ENCODE peak calls at places on chromosome 17, in six cellular contexts. One of them, this sample, is unnamed.

GRCh38 chr17:58452738-58453137 is 35.4 kb upstream of the RNF43 start:
- DNase-seq in Peyer's patch: no peak
- DNase-seq in pancreas: no peak
- DNase-seq in HL-60: no peak
- DNase-seq in AG04450: no peak
- DNase-seq in heart left ventricle: no peak
- DNase-seq in this sample: peak

GRCh38 chr17:31323551-31323950 is 2.1 kb upstream of the EVI2A start:
- DNase-seq in AG04450: no peak
- DNase-seq in heart left ventricle: no peak
- DNase-seq in Peyer's patch: no peak
- DNase-seq in HL-60: no peak
- DNase-seq in pancreas: no peak
- DNase-seq in this sample: no peak

GRCh38 chr17:45301674-45302073 is 15.1 kb downstream of the MAP3K14 start:
- DNase-seq in AG04450: no peak
- DNase-seq in Peyer's patch: no peak
- DNase-seq in pancreas: no peak
- DNase-seq in HL-60: no peak
- DNase-seq in heart left ventricle: no peak
- DNase-seq in this sample: no peak

GRCh38 chr17:81418710-81419332 is 23.6 kb downstream of the BAHCC1 start:
- DNase-seq in pancreas: no peak
- DNase-seq in Peyer's patch: no peak
- DNase-seq in heart left ventricle: no peak
- DNase-seq in HL-60: no peak
- DNase-seq in AG04450: no peak
- DNase-seq in this sample: no peak

GRCh38 chr17:71792966-71793365 is 327.9 kb upstream of the SOX9 start:
- DNase-seq in Peyer's patch: no peak
- DNase-seq in pancreas: no peak
- DNase-seq in AG04450: peak
- DNase-seq in heart left ventricle: no peak
- DNase-seq in HL-60: no peak
- DNase-seq in this sample: peak

GRCh38 chr17:48795444-48796162 is 21.4 kb downstream of the TTLL6 start:
- DNase-seq in AG04450: peak
- DNase-seq in Peyer's patch: peak
- DNase-seq in heart left ventricle: no peak
- DNase-seq in HL-60: no peak
- DNase-seq in pancreas: no peak
- DNase-seq in this sample: peak

GRCh38 chr17:40283662-40284061 is 4.0 kb upstream of the CDC6 start:
- DNase-seq in HL-60: no peak
- DNase-seq in heart left ventricle: no peak
- DNase-seq in pancreas: no peak
- DNase-seq in Peyer's patch: no peak
- DNase-seq in AG04450: peak
- DNase-seq in this sample: peak

GRCh38 chr17:2068101-2068518 is 13.2 kb downstream of the HIC1 start:
- DNase-seq in AG04450: no peak
- DNase-seq in Peyer's patch: no peak
- DNase-seq in heart left ventricle: no peak
- DNase-seq in HL-60: no peak
- DNase-seq in pancreas: no peak
- DNase-seq in this sample: peak

GRCh38 chr17:73192219-73192893 is 499 bp upstream of the COG1 start:
- DNase-seq in HL-60: peak
- DNase-seq in Peyer's patch: peak
- DNase-seq in heart left ventricle: peak
- DNase-seq in AG04450: peak
- DNase-seq in pancreas: peak
- DNase-seq in this sample: peak

GRCh38 chr17:36850794-36851193 is 86.5 kb upstream of the LHX1 start:
- DNase-seq in AG04450: no peak
- DNase-seq in Peyer's patch: no peak
- DNase-seq in pancreas: no peak
- DNase-seq in HL-60: no peak
- DNase-seq in heart left ventricle: no peak
- DNase-seq in this sample: peak

GRCh38 chr17:19991252-19991885 is 13.7 kb upstream of the AKAP10 start:
- DNase-seq in AG04450: no peak
- DNase-seq in pancreas: no peak
- DNase-seq in Peyer's patch: no peak
- DNase-seq in HL-60: no peak
- DNase-seq in heart left ventricle: no peak
- DNase-seq in this sample: no peak

GRCh38 chr17:27544350-27545131 is 86.4 kb upstream of the LGALS9 start:
- DNase-seq in Peyer's patch: no peak
- DNase-seq in heart left ventricle: no peak
- DNase-seq in AG04450: no peak
- DNase-seq in HL-60: peak
- DNase-seq in pancreas: no peak
- DNase-seq in this sample: no peak

GRCh38 chr17:16470302-16470701 is 21.7 kb downstream of the LRRC75A start:
- DNase-seq in AG04450: no peak
- DNase-seq in HL-60: no peak
- DNase-seq in Peyer's patch: peak
- DNase-seq in pancreas: no peak
- DNase-seq in heart left ventricle: no peak
- DNase-seq in this sample: no peak

GRCh38 chr17:79565606-79566250 is 45.1 kb downstream of the RBFOX3 start:
- DNase-seq in HL-60: no peak
- DNase-seq in Peyer's patch: no peak
- DNase-seq in heart left ventricle: no peak
- DNase-seq in AG04450: no peak
- DNase-seq in pancreas: no peak
- DNase-seq in this sample: no peak

GRCh38 chr17:27602721-27603445 is 28.1 kb upstream of the LGALS9 start:
- DNase-seq in pancreas: peak
- DNase-seq in HL-60: peak
- DNase-seq in heart left ventricle: peak
- DNase-seq in Peyer's patch: peak
- DNase-seq in AG04450: peak
- DNase-seq in this sample: peak

GRCh38 chr17:36529121-36529520 is 5.5 kb downstream of the MYO19 start:
- DNase-seq in AG04450: no peak
- DNase-seq in heart left ventricle: no peak
- DNase-seq in Peyer's patch: no peak
- DNase-seq in HL-60: no peak
- DNase-seq in pancreas: no peak
- DNase-seq in this sample: peak

DNA sequence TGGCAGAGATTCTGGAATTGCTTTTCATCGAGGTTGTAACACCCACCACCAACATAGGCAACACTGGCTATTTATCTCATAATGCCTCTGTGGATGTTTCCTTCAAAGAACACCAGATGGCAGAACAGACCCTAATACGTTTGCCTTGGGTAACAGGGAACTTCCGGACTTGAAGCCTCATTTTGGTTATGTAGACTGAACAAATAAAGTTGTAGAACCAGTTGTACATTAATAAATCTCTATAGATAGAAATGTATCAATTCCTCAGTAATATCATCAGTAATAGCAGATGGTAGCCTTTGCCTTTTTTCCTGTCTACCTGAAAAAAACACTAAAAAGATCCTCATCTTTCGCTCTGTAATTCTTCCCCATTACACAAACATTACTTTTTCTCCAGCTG is 25.9 kb upstream of the APOH start:
- DNase-seq in heart left ventricle: peak
- DNase-seq in pancreas: no peak
- DNase-seq in Peyer's patch: peak
- DNase-seq in AG04450: peak
- DNase-seq in HL-60: peak
- DNase-seq in this sample: peak
- H3K27ac ChIP-seq in heart left ventricle: no peak
- H3K27ac ChIP-seq in pancreas: no peak
- H3K27ac ChIP-seq in Peyer's patch: no peak
- H3K27ac ChIP-seq in AG04450: no peak
- H3K27ac ChIP-seq in HL-60: no peak
- H3K27ac ChIP-seq in this sample: no peak

DNA sequence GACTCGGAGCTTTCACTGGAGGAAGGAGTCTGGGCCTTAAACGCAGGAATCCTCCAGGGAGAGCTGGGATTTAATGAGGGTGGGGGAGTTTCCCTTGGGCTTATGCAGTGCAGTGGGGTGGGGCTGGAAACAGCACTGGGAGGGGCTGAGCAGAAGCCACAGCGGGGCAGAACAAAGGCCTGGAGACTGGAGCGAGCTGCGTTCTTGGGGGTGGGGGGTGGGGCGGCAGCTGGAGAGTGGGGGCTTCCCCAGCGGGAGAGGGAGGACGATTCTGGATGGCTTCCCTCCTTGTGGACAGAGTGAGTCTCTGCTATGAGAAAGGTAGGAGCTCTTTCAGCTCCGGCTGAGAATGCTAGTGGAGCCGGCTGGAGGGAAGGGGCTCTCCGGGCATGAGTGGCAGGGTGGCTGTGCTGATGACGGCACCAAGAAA is 406.0 kb downstream of the SEC14L1 start:
- DNase-seq in HL-60: no peak
- DNase-seq in AG04450: no peak
- DNase-seq in pancreas: no peak
- DNase-seq in Peyer's patch: no peak
- DNase-seq in heart left ventricle: no peak
- DNase-seq in this sample: no peak
- TF ChIP-seq CTCF in HL-60: no peak
- TF ChIP-seq CTCF in AG04450: no peak
- TF ChIP-seq CTCF in pancreas: no peak
- TF ChIP-seq CTCF in Peyer's patch: no peak
- TF ChIP-seq CTCF in heart left ventricle: no peak
- TF ChIP-seq CTCF in this sample: no peak

DNA sequence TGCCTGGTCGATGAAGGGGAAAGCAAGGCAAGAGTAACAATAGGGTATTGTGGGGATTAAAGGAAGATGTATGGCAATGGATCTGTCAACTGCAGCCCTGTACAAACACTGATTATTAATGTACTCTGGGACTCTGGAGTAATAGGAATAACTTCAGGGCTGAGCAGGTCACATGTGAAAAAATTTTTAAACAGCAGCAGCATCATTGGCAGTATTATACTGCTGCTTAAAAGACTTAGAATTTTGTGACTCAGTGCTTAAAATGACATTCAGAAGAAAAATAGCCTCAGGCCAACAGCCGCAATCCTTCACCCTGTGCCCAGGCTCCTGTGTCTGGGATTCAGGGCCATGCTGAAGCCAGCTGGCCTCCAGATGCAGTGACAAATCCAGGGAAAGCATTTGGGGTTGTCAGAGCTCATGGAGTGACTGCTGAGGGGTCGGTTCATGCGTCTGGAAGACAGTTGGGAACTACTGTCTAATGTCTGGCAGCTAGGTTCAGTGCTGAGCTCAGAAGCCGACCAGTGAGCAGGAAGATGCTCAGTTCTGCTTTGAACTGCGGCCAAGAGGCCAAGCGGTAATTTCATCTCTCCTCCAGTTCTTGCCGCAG is 22.2 kb downstream of the TEX2 start:
- DNase-seq in AG04450: peak
- DNase-seq in HL-60: no peak
- DNase-seq in Peyer's patch: peak
- DNase-seq in heart left ventricle: peak
- DNase-seq in pancreas: no peak
- DNase-seq in this sample: peak
- H3K4me3 ChIP-seq in AG04450: no peak
- H3K4me3 ChIP-seq in HL-60: no peak
- H3K4me3 ChIP-seq in Peyer's patch: no peak
- H3K4me3 ChIP-seq in heart left ventricle: no peak
- H3K4me3 ChIP-seq in pancreas: no peak
- H3K4me3 ChIP-seq in this sample: no peak

DNA sequence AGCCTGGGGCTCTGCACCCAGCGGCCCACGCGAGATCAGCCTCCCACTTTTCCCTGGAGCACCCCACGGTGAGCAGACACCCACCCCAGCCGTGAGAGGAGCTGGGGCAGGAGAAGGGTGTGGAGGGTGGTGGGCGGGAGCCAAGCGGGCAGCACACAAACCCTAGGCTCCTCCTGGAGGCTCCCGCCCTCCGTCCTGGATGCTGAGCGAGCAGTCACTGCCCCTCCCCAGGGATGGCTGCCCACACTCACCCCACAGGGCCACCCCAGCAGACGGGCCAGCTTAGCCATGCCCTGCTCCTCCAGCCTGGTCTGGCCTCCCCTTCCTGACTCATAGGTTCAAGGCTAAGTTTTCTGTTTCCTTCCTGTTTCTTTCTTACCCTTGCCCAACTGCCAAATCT is 15.7 kb upstream of the ABCC3 start:
- DNase-seq in Peyer's patch: no peak
- DNase-seq in AG04450: no peak
- DNase-seq in HL-60: peak
- DNase-seq in pancreas: no peak
- DNase-seq in heart left ventricle: no peak
- DNase-seq in this sample: no peak
- H3K27ac ChIP-seq in Peyer's patch: no peak
- H3K27ac ChIP-seq in AG04450: no peak
- H3K27ac ChIP-seq in HL-60: no peak
- H3K27ac ChIP-seq in pancreas: no peak
- H3K27ac ChIP-seq in heart left ventricle: no peak
- H3K27ac ChIP-seq in this sample: no peak

GRCh38 chr17:57085448-57086068 is 512 bp downstream of the AKAP1 start:
- DNase-seq in heart left ventricle: peak
- DNase-seq in HL-60: peak
- DNase-seq in Peyer's patch: peak
- DNase-seq in AG04450: no peak
- DNase-seq in pancreas: peak
- DNase-seq in this sample: no peak
- TF ChIP-seq CTCF in heart left ventricle: no peak
- TF ChIP-seq CTCF in HL-60: no peak
- TF ChIP-seq CTCF in Peyer's patch: no peak
- TF ChIP-seq CTCF in AG04450: peak
- TF ChIP-seq CTCF in pancreas: no peak
- TF ChIP-seq CTCF in this sample: no peak